ENCODE peak calls at places on chromosomes 3 and 15, in eight cellular contexts. J, F, P, A, W, U, O and N are unnamed samples.

GRCh38 chr3:72722930-72723726 is 125.1 kb downstream of the SHQ1 start:
- DNase-seq in J (peak), F (no peak), P (no peak), A (peak), W (no peak), U (no peak), O (no peak), N (no peak)

GRCh38 chr3:170220871-170221270 is 1.4 kb upstream of the PRKCI start:
- DNase-seq in J (no peak), F (no peak), P (no peak), A (peak), W (no peak), U (no peak), O (no peak), N (no peak)

GRCh38 chr3:158492685-158493084 is 78.3 kb upstream of the MLF1 start:
- DNase-seq in J (no peak), F (no peak), P (no peak), A (no peak), W (no peak), U (no peak), O (no peak), N (no peak)

GRCh38 chr3:194251461-194251860 is 99.7 kb downstream of the CPN2 start:
- DNase-seq in J (no peak), F (no peak), P (no peak), A (no peak), W (no peak), U (no peak), O (no peak), N (no peak)

GRCh38 chr15:52102468-52102867 is 10.1 kb downstream of the BCL2L10 start:
- DNase-seq in J (no peak), F (no peak), P (no peak), A (peak), W (no peak), U (no peak), O (no peak), N (peak)

GRCh38 chr3:9780451-9780797 is 10.7 kb upstream of the CAMK1 start:
- DNase-seq in J (no peak), F (peak), P (no peak), A (peak), W (no peak), U (no peak), O (no peak), N (no peak)

GRCh38 chr15:73284073-73284472 is 84.7 kb downstream of the HCN4 start:
- DNase-seq in J (no peak), F (peak), P (no peak), A (no peak), W (no peak), U (no peak), O (no peak), N (no peak)

GRCh38 chr15:34179257-34179656 is 30.6 kb downstream of the KATNBL1 start:
- DNase-seq in J (no peak), F (no peak), P (no peak), A (no peak), W (no peak), U (no peak), O (no peak), N (no peak)

GRCh38 chr3:16148783-16149182 is 25.7 kb upstream of the GALNT15 start:
- DNase-seq in J (peak), F (no peak), P (no peak), A (no peak), W (no peak), U (no peak), O (no peak), N (no peak)

GRCh38 chr3:54433846-54434245 is 311.5 kb downstream of the CACNA2D3 start:
- DNase-seq in J (no peak), F (no peak), P (peak), A (no peak), W (peak), U (no peak), O (no peak), N (peak)

GRCh38 chr3:126873416-126873815 is 109.5 kb upstream of the PLXNA1 start:
- DNase-seq in J (no peak), F (no peak), P (no peak), A (no peak), W (no peak), U (no peak), O (no peak), N (no peak)

GRCh38 chr3:94249491-94250079 is 186.7 kb downstream of the NSUN3 start:
- DNase-seq in J (peak), F (peak), P (peak), A (peak), W (peak), U (peak), O (peak), N (peak)

GRCh38 chr3:156488771-156489170 is 66.1 kb downstream of the SSR3 start:
- DNase-seq in J (no peak), F (no peak), P (no peak), A (no peak), W (no peak), U (no peak), O (no peak), N (no peak)

GRCh38 chr3:37053753-37054152 is 60.4 kb downstream of the MLH1 start:
- DNase-seq in J (no peak), F (no peak), P (no peak), A (no peak), W (no peak), U (no peak), O (no peak), N (no peak)

GRCh38 chr3:65930650-65931049 is 108.1 kb downstream of the MAGI1 start:
- DNase-seq in J (no peak), F (no peak), P (no peak), A (no peak), W (no peak), U (no peak), O (no peak), N (no peak)

GRCh38 chr3:172391592-172392302 is 56.5 kb downstream of the GHSR start:
- DNase-seq in J (no peak), F (no peak), P (no peak), A (no peak), W (no peak), U (no peak), O (no peak), N (no peak)

GRCh38 chr3:171285287-171285686 is 174.9 kb downstream of the TNIK start:
- DNase-seq in J (no peak), F (no peak), P (no peak), A (peak), W (no peak), U (no peak), O (no peak), N (no peak)

GRCh38 chr15:39266882-39267281 is 314.0 kb upstream of the THBS1 start:
- DNase-seq in J (no peak), F (no peak), P (no peak), A (peak), W (no peak), U (no peak), O (no peak), N (no peak)

GRCh38 chr15:58212909-58213526 is 74.8 kb downstream of the AQP9 start:
- DNase-seq in J (no peak), F (peak), P (no peak), A (peak), W (no peak), U (no peak), O (no peak), N (no peak)

GRCh38 chr3:64214002-64214696 is 11.1 kb downstream of the PRICKLE2 start:
- DNase-seq in J (no peak), F (no peak), P (no peak), A (no peak), W (no peak), U (no peak), O (no peak), N (no peak)

GRCh38 chr15:66757521-66757920 is 55.5 kb downstream of the SMAD6 start:
- DNase-seq in J (no peak), F (no peak), P (no peak), A (no peak), W (no peak), U (no peak), O (no peak), N (no peak)

GRCh38 chr3:192038726-192039125 is 577.8 kb downstream of the PYDC2 start:
- DNase-seq in J (no peak), F (no peak), P (no peak), A (peak), W (no peak), U (no peak), O (no peak), N (no peak)

GRCh38 chr15:97718509-97718908 is 242.0 kb upstream of the ARRDC4 start:
- DNase-seq in J (no peak), F (no peak), P (no peak), A (no peak), W (no peak), U (no peak), O (no peak), N (no peak)

GRCh38 chr3:39101022-39101689 is 6.3 kb downstream of the GORASP1 start:
- DNase-seq in J (no peak), F (peak), P (peak), A (peak), W (peak), U (no peak), O (peak), N (peak)

GRCh38 chr3:160400048-160400630 is 689 bp downstream of the SMC4 start:
- DNase-seq in J (peak), F (no peak), P (peak), A (peak), W (peak), U (peak), O (no peak), N (no peak)

GRCh38 chr3:45976191-45977091 is 19.2 kb downstream of the FYCO1 start:
- DNase-seq in J (no peak), F (no peak), P (no peak), A (no peak), W (no peak), U (no peak), O (peak), N (no peak)